ENCODE peak calls at places on chromosomes 4 and X, in eight cellular contexts. One of them, this sample, is unnamed.

GRCh38 chrX:140766024-140766611 is 56.6 kb downstream of the LINC00632 start:
- DNase-seq in H1: no peak
- DNase-seq in ovary: peak; percentile 15
- DNase-seq in A549: peak; percentile 68
- DNase-seq in lower leg skin: no peak
- DNase-seq in suprapubic skin: no peak
- DNase-seq in sigmoid colon: peak; percentile 61
- DNase-seq in IMR-90: peak; percentile 66
- DNase-seq in this sample: peak; percentile 14

GRCh38 chrX:44244008-44244407 is 99.5 kb downstream of the EFHC2 start:
- DNase-seq in H1: no peak
- DNase-seq in ovary: no peak
- DNase-seq in A549: peak; percentile 35
- DNase-seq in lower leg skin: no peak
- DNase-seq in suprapubic skin: no peak
- DNase-seq in sigmoid colon: no peak
- DNase-seq in IMR-90: peak; percentile 29
- DNase-seq in this sample: no peak

GRCh38 chr4:99853993-99854392 is 37.4 kb downstream of the DAPP1 start:
- DNase-seq in H1: no peak
- DNase-seq in ovary: no peak
- DNase-seq in A549: no peak
- DNase-seq in lower leg skin: no peak
- DNase-seq in suprapubic skin: no peak
- DNase-seq in sigmoid colon: no peak
- DNase-seq in IMR-90: no peak
- DNase-seq in this sample: no peak

GRCh38 chr4:71296945-71297344 is 41.9 kb upstream of the SLC4A4 start:
- DNase-seq in H1: no peak
- DNase-seq in ovary: no peak
- DNase-seq in A549: no peak
- DNase-seq in lower leg skin: no peak
- DNase-seq in suprapubic skin: no peak
- DNase-seq in sigmoid colon: no peak
- DNase-seq in IMR-90: no peak
- DNase-seq in this sample: peak; percentile 29

GRCh38 chr4:4847011-4847410 is 12.5 kb upstream of the MSX1 start:
- DNase-seq in H1: no peak
- DNase-seq in ovary: no peak
- DNase-seq in A549: no peak
- DNase-seq in lower leg skin: peak; percentile 77
- DNase-seq in suprapubic skin: peak; percentile 44
- DNase-seq in sigmoid colon: no peak
- DNase-seq in IMR-90: no peak
- DNase-seq in this sample: no peak

GRCh38 chrX:23505531-23506303 is 161.6 kb upstream of the PRDX4 start:
- DNase-seq in H1: no peak
- DNase-seq in ovary: no peak
- DNase-seq in A549: no peak
- DNase-seq in lower leg skin: no peak
- DNase-seq in suprapubic skin: no peak
- DNase-seq in sigmoid colon: no peak
- DNase-seq in IMR-90: no peak
- DNase-seq in this sample: no peak

GRCh38 chr4:153467154-153467896 is 1.2 kb downstream of the TMEM131L start:
- DNase-seq in H1: no peak
- DNase-seq in ovary: peak; percentile 36
- DNase-seq in A549: no peak
- DNase-seq in lower leg skin: no peak
- DNase-seq in suprapubic skin: no peak
- DNase-seq in sigmoid colon: peak; percentile 73
- DNase-seq in IMR-90: no peak
- DNase-seq in this sample: peak; percentile 94

GRCh38 chr4:108483077-108483476 is 137.3 kb upstream of the RPL34 start:
- DNase-seq in H1: no peak
- DNase-seq in ovary: no peak
- DNase-seq in A549: no peak
- DNase-seq in lower leg skin: no peak
- DNase-seq in suprapubic skin: no peak
- DNase-seq in sigmoid colon: no peak
- DNase-seq in IMR-90: no peak
- DNase-seq in this sample: no peak

GRCh38 chr4:153684182-153685073 is at the start of gene TLR2:
- DNase-seq in H1: no peak
- DNase-seq in ovary: peak; percentile 42
- DNase-seq in A549: no peak
- DNase-seq in lower leg skin: peak; percentile 92
- DNase-seq in suprapubic skin: peak; percentile 90
- DNase-seq in sigmoid colon: peak; percentile 86
- DNase-seq in IMR-90: no peak
- DNase-seq in this sample: peak; percentile 75

GRCh38 chr4:81314897-81315470 is 100.0 kb upstream of the PRKG2 start:
- DNase-seq in H1: no peak
- DNase-seq in ovary: no peak
- DNase-seq in A549: no peak
- DNase-seq in lower leg skin: no peak
- DNase-seq in suprapubic skin: no peak
- DNase-seq in sigmoid colon: no peak
- DNase-seq in IMR-90: peak; percentile 80
- DNase-seq in this sample: no peak

GRCh38 chr4:88137112-88137511 is 21.3 kb downstream of the ABCG2 start:
- DNase-seq in H1: no peak
- DNase-seq in ovary: no peak
- DNase-seq in A549: no peak
- DNase-seq in lower leg skin: no peak
- DNase-seq in suprapubic skin: no peak
- DNase-seq in sigmoid colon: no peak
- DNase-seq in IMR-90: peak; percentile 73
- DNase-seq in this sample: no peak

GRCh38 chrX:49166914-49167739 is 4.6 kb downstream of the MAGIX start:
- DNase-seq in H1: no peak
- DNase-seq in ovary: peak; percentile 60
- DNase-seq in A549: no peak
- DNase-seq in lower leg skin: peak; percentile 94
- DNase-seq in suprapubic skin: peak; percentile 81
- DNase-seq in sigmoid colon: peak; percentile 95
- DNase-seq in IMR-90: peak; percentile 73
- DNase-seq in this sample: peak; percentile 73

GRCh38 chr4:19806865-19807264 is 444.8 kb upstream of the SLIT2 start:
- DNase-seq in H1: no peak
- DNase-seq in ovary: no peak
- DNase-seq in A549: no peak
- DNase-seq in lower leg skin: no peak
- DNase-seq in suprapubic skin: no peak
- DNase-seq in sigmoid colon: no peak
- DNase-seq in IMR-90: peak; percentile 14
- DNase-seq in this sample: no peak

GRCh38 chrX:77899081-77899828 is at the start of gene COX7B:
- DNase-seq in H1: peak; percentile 43
- DNase-seq in ovary: peak; percentile 56
- DNase-seq in A549: peak; percentile 97
- DNase-seq in lower leg skin: peak; percentile 88
- DNase-seq in suprapubic skin: no peak
- DNase-seq in sigmoid colon: peak; percentile 86
- DNase-seq in IMR-90: peak; percentile 96
- DNase-seq in this sample: peak; percentile 61
- TF ChIP-seq POLR2A in H1: peak; percentile 68
- TF ChIP-seq POLR2A in ovary: peak; percentile 50
- TF ChIP-seq POLR2A in A549: no peak
- TF ChIP-seq POLR2A in lower leg skin: no peak
- TF ChIP-seq POLR2A in suprapubic skin: peak; percentile 65
- TF ChIP-seq POLR2A in sigmoid colon: peak; percentile 55
- TF ChIP-seq POLR2A in IMR-90: peak; percentile 90
- TF ChIP-seq POLR2A in this sample: no peak

DNA sequence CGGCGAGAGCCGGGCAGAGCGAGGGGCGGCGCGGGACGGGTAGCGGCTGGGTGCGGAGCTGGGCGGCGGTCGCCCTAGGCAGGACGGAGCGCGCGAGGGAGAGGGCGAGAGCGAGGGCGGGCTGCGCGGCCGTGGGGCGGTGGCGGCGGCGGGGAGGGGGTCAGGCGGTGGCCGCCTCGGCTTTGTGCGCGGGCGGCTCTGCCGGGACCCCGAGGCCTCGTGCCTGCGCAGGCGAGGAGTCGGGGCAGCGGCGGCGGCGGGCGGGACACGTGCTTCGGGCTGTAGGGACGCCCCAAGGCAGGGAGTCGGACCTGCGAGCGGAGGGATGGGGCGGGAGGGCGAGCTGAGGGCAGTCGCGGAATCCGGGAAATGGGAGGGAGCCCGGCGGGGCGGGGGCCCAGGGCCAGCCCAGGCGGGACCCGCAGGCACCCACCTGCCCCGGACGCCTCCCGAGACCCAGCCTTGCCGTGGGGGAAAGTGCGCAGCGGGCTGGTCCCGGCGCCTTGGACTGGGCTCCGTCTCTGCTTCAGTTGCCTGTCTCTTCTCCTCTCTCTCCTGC is 465 bp downstream of the BMPR1B start:
- DNase-seq in H1: no peak
- DNase-seq in ovary: peak; percentile 69
- DNase-seq in A549: peak; percentile 83
- DNase-seq in lower leg skin: no peak
- DNase-seq in suprapubic skin: no peak
- DNase-seq in sigmoid colon: peak; percentile 68
- DNase-seq in IMR-90: no peak
- DNase-seq in this sample: peak; percentile 30
- H3K4me3 ChIP-seq in H1: peak overlapping the region; percentile 58
- H3K4me3 ChIP-seq in ovary: peak overlapping the region; percentile 68
- H3K4me3 ChIP-seq in A549: peak overlapping the region; percentile 64
- H3K4me3 ChIP-seq in lower leg skin: peak overlapping the region; percentile 20
- H3K4me3 ChIP-seq in suprapubic skin: peak overlapping the region; percentile 73
- H3K4me3 ChIP-seq in sigmoid colon: peak overlapping the region; percentile 59
- H3K4me3 ChIP-seq in IMR-90: peak overlapping the region; percentile 42
- H3K4me3 ChIP-seq in this sample: no peak overlapping the region

GRCh38 chr4:145181091-145181501 is 707 bp upstream of the OTUD4 start:
- DNase-seq in H1: no peak
- DNase-seq in ovary: no peak
- DNase-seq in A549: no peak
- DNase-seq in lower leg skin: no peak
- DNase-seq in suprapubic skin: no peak
- DNase-seq in sigmoid colon: no peak
- DNase-seq in IMR-90: no peak
- DNase-seq in this sample: no peak

GRCh38 chr4:145178740-145179139 is 1.6 kb downstream of the OTUD4 start:
- DNase-seq in H1: no peak
- DNase-seq in ovary: no peak
- DNase-seq in A549: no peak
- DNase-seq in lower leg skin: no peak
- DNase-seq in suprapubic skin: no peak
- DNase-seq in sigmoid colon: no peak
- DNase-seq in IMR-90: no peak
- DNase-seq in this sample: no peak

GRCh38 chr4:145177906-145178538 is 2.4 kb downstream of the OTUD4 start:
- DNase-seq in H1: no peak
- DNase-seq in ovary: no peak
- DNase-seq in A549: peak; percentile 12
- DNase-seq in lower leg skin: no peak
- DNase-seq in suprapubic skin: no peak
- DNase-seq in sigmoid colon: no peak
- DNase-seq in IMR-90: peak; percentile 45
- DNase-seq in this sample: no peak

GRCh38 chr4:145180298-145181090 is at the start of gene OTUD4:
- DNase-seq in H1: peak; percentile 82
- DNase-seq in ovary: peak; percentile 94
- DNase-seq in A549: peak; percentile 94
- DNase-seq in lower leg skin: peak; percentile 98
- DNase-seq in suprapubic skin: peak; percentile 97
- DNase-seq in sigmoid colon: peak; percentile 98
- DNase-seq in IMR-90: peak; percentile 94
- DNase-seq in this sample: peak; percentile 97

DNA sequence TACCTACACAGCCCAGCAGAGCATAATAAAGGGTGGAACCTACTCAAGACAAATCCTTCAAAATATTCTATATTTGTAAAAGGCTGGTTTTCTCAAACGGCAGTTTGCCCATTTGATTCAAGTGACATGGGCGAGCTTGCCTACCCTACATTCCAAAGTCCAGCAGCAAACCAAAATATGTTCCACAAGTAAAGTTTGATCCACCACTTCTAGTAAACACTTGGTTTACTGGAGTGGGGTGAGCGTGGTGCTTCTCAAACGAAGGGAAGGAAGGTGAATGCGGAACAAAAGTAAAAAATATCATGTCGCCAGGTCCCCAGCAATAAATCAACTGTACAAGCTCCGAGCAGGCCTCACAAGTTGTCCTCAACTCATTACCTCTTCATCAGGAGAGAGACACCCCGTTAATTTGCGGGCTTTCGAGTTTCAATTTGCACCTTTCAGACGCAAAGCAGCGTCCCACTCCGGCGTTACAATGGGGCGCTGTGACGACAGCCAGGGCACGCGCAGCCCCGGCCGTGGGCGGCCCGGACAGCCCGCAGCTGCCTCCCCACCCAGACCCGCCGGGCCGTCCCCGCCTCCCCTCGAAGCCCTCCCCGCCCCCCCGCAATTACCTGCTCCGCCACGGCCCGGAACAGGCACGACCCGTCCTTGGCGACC is 1.1 kb downstream of the OTUD4 start:
- DNase-seq in H1: no peak
- DNase-seq in ovary: peak; percentile 61
- DNase-seq in A549: peak; percentile 54
- DNase-seq in lower leg skin: peak; percentile 91
- DNase-seq in suprapubic skin: peak; percentile 85
- DNase-seq in sigmoid colon: peak; percentile 81
- DNase-seq in IMR-90: peak; percentile 49
- DNase-seq in this sample: peak; percentile 78
- TF ChIP-seq POLR2A in H1: no peak
- TF ChIP-seq POLR2A in ovary: no peak
- TF ChIP-seq POLR2A in A549: no peak
- TF ChIP-seq POLR2A in lower leg skin: no peak
- TF ChIP-seq POLR2A in suprapubic skin: peak; percentile 7
- TF ChIP-seq POLR2A in sigmoid colon: no peak
- TF ChIP-seq POLR2A in IMR-90: peak; percentile 26
- TF ChIP-seq POLR2A in this sample: peak; percentile 69

DNA sequence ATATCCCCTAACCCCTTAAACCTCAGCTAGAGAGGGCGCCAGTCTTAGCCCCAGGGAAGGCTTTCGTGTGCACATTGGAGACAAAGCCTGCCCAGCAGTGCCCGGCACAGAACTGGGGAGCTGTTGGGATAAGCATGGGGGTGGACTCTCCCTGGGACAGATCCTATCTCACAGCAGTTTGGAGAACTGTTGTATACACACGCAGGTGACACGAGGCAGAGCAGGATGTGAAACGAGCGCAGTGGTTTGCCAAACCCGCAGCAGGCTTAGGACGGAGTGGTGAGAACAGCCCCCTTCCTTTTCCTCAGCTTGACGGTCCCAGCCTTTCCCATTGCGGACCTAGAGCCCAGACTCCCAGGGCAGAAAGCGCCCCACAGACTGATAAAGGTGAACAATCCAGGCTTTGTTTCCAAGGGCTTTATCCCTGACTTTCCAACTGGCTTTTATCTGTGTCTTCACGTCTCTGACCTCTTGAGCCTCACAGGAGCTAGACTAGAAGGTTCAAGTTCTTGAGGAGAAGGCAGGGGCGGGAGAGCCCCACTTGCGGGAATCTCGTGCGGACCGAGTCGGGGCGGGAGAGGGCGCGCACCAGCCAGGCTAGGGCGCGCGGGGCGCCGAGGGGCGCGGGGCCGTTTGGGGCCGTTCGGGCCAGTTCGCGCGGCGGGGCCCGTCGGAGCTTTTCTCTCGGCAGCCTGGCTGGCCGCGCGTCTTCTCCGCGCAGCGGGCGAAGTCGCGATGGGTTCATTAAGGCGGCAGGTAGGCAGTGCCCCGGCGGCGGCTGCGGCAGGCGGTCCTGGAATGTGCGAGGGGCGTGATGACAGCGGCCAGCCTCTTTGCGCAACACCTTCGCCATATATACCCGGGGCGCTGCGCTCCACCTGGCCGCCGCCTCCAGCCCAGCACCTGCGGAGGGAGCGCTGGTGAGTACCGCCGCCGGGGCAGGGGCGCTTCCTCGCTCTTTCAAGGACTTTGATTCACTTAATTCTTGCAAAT is at the start of gene SLC34A2:
- DNase-seq in H1: peak; percentile 46
- DNase-seq in ovary: no peak
- DNase-seq in A549: no peak
- DNase-seq in lower leg skin: no peak
- DNase-seq in suprapubic skin: no peak
- DNase-seq in sigmoid colon: no peak
- DNase-seq in IMR-90: no peak
- DNase-seq in this sample: peak; percentile 52
- H3K4me3 ChIP-seq in H1: peak within 1 kb of the TSS; percentile 31
- H3K4me3 ChIP-seq in ovary: no peak within 1 kb of the TSS
- H3K4me3 ChIP-seq in A549: no peak within 1 kb of the TSS
- H3K4me3 ChIP-seq in lower leg skin: no peak within 1 kb of the TSS
- H3K4me3 ChIP-seq in suprapubic skin: peak within 1 kb of the TSS; percentile 36
- H3K4me3 ChIP-seq in sigmoid colon: peak within 1 kb of the TSS; percentile 16
- H3K4me3 ChIP-seq in IMR-90: no peak within 1 kb of the TSS
- H3K4me3 ChIP-seq in this sample: peak within 1 kb of the TSS; percentile 24